ENCODE peak calls at places on chromosome 18, in nine cellular contexts. J is Peyer's patch, A is prostate gland, C is A549, I is HCT116, X is sigmoid colon, T is spleen, Y is breast epithelium, F is uterus. H is an unnamed sample.

GRCh38 chr18:69956037-69956436 is 8.4 kb upstream of the CD226 start:
- DNase-seq in Y (no peak), I (no peak), C (no peak), F (peak; percentile 49), X (no peak), T (no peak), A (no peak), J (no peak), H (no peak)

GRCh38 chr18:52536039-52536438 is 196.0 kb downstream of the DCC start:
- DNase-seq in X (no peak), C (no peak), J (no peak), F (no peak), A (no peak), T (no peak), I (no peak), Y (no peak), H (no peak)

GRCh38 chr18:58257461-58257860 is 213.4 kb downstream of the NEDD4L start:
- DNase-seq in A (no peak), J (no peak), C (no peak), X (no peak), F (no peak), Y (no peak), T (no peak), I (no peak), H (no peak)

GRCh38 chr18:67938691-67939090 is 422.2 kb upstream of the DSEL start:
- DNase-seq in X (no peak), C (no peak), A (no peak), T (no peak), J (no peak), I (no peak), Y (no peak), F (no peak), H (no peak)

GRCh38 chr18:32057624-32058165 is 34.0 kb upstream of the RNF138 start:
- DNase-seq in I (no peak), C (no peak), J (no peak), A (no peak), X (no peak), Y (no peak), T (no peak), F (no peak), H (no peak)

GRCh38 chr18:31093294-31093693 is 8.9 kb downstream of the DSC2 start:
- DNase-seq in Y (no peak), A (no peak), C (no peak), X (no peak), J (no peak), T (no peak), F (no peak), I (no peak), H (no peak)

GRCh38 chr18:9517869-9518268 is 42.6 kb downstream of the RALBP1 start:
- DNase-seq in J (no peak), X (no peak), Y (no peak), I (no peak), C (no peak), F (no peak), A (no peak), T (no peak), H (no peak)

GRCh38 chr18:54740146-54740844 is 88.0 kb upstream of the RAB27B start:
- DNase-seq in T (no peak), C (peak; percentile 15), A (no peak), X (no peak), J (no peak), Y (no peak), I (no peak), F (no peak), H (no peak)

GRCh38 chr18:70431203-70431624 is 142.4 kb downstream of the SOCS6 start:
- DNase-seq in Y (no peak), J (no peak), F (no peak), T (no peak), I (no peak), C (peak; percentile 98), A (no peak), X (no peak), H (no peak)

GRCh38 chr18:59837586-59837985 is 62.2 kb upstream of the PMAIP1 start:
- DNase-seq in C (peak; percentile 60), A (peak; percentile 25), X (no peak), J (peak; percentile 88), F (no peak), Y (no peak), I (peak; percentile 80), T (no peak), H (no peak)

GRCh38 chr18:59459352-59460059 is 100.4 kb upstream of the LMAN1 start:
- DNase-seq in C (peak; percentile 30), T (no peak), J (no peak), Y (no peak), X (no peak), I (peak; percentile 10), A (no peak), F (no peak), H (no peak)

GRCh38 chr18:2985628-2986027 is 27.3 kb downstream of the LPIN2 start:
- DNase-seq in Y (no peak), F (no peak), A (no peak), I (peak; percentile 18), C (peak; percentile 29), T (no peak), J (no peak), X (no peak), H (no peak)

GRCh38 chr18:4844320-4844719 is 352.7 kb downstream of the AKAIN1 start:
- DNase-seq in F (no peak), X (no peak), Y (no peak), J (no peak), I (no peak), T (no peak), C (no peak), A (no peak), H (no peak)

GRCh38 chr18:29004921-29005320 is 828.0 kb upstream of the CDH2 start:
- DNase-seq in I (no peak), X (no peak), Y (no peak), T (no peak), A (no peak), F (no peak), C (no peak), J (no peak), H (no peak)

GRCh38 chr18:59150236-59150635 is 10.6 kb downstream of the SEC11C start:
- DNase-seq in C (peak; percentile 3), X (no peak), Y (no peak), J (no peak), I (no peak), A (no peak), F (no peak), T (no peak), H (no peak)

GRCh38 chr18:79404567-79404910 is 8.8 kb downstream of the NFATC1 start:
- DNase-seq in F (no peak), J (no peak), X (no peak), Y (no peak), I (no peak), T (peak; percentile 82), A (no peak), C (no peak), H (no peak)

GRCh38 chr18:74278058-74278457 is 13.7 kb downstream of the CYB5A start:
- DNase-seq in J (no peak), F (no peak), T (no peak), I (no peak), C (no peak), A (no peak), Y (no peak), X (no peak), H (peak; percentile 46)
- H3K4me1 ChIP-seq in J (no peaks in the 10 kb centered on the region), F (peaks cover 11% of the 10 kb centered on the region), T (peaks cover 36% of the 10 kb centered on the region), I (peaks cover 6% of the 10 kb centered on the region), C (peaks cover 18% of the 10 kb centered on the region), A (no peaks in the 10 kb centered on the region), Y (peaks cover 10% of the 10 kb centered on the region), X (peaks cover 84% of the 10 kb centered on the region), H (peaks cover 45% of the 10 kb centered on the region)

DNA sequence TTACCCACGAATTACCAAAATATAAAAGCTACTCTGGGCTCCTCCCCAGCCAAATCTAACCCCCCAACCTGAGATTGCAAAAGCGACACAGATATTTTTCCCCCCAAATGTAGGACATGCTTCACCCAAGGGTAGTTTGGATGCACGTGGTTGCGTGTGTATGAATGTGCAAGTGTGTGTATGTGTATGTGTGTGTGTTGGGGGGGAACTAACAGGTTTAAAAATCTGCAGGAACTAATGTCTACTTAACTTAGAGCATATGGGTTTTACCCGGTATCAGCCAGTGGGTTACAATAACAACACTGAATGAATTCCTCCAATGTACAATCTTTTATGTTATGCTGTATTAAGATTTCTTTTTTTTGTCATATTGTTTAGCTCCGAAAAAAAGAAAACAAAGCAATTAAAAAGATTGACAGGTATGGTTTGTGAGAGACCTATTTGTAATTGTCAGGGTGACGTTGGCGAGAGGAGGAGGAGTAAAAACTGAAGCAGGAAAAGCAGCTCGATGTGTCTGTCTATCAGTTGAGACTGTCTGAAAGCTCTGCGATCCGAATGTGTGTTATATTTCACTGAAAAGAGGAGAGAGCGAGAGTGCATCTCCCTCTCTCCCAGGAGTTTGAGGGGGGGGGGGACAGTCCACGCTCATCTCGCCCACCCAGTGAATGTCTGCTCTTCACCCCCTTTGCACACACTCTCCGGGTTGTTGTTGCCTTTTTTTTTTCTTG is at the start of gene TSHZ1:
- DNase-seq in A (peak; percentile 86), T (no peak), X (peak; percentile 86), I (peak; percentile 72), F (peak; percentile 46), J (peak; percentile 89), C (peak; percentile 76), Y (peak; percentile 58), H (no peak)
- TF ChIP-seq POLR2A in A (peak; percentile 89), T (peak; percentile 88), X (peak; percentile 68), I (peak; percentile 55), F (peak; percentile 71), J (peak; percentile 85), C (no peak), Y (peak; percentile 59), H (no peak)

DNA sequence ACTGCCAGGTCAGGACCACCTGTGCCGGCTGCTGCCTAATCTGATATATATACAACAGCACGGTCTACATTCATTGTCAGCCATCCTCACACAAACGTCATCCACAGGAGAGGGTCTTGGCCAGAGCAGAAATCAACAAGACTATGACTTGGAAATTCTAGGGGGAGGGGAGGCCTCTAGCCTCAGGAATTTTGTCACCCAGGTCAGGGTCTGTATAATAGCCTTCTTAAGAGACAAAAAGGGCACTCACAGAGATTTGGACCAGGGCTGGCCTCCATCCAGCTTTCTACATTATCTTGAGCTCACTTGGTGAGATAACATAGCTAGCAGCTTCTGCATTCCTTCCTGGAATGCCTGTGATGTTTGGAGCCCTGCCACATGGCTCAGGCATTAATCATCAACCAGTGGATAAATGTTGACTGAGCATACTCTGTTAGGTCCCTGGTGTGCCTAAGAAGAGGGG is 50.4 kb upstream of the CTIF start:
- DNase-seq in Y (no peak), A (peak; percentile 54), X (no peak), C (peak; percentile 81), T (no peak), I (peak; percentile 41), J (peak; percentile 69), F (peak; percentile 40), H (peak; percentile 89)
- H3K4me1 ChIP-seq in Y (no peaks in the 10 kb centered on the region), A (peaks cover under 1% of the 10 kb centered on the region), X (peaks cover 32% of the 10 kb centered on the region), C (peaks cover 42% of the 10 kb centered on the region), T (no peaks in the 10 kb centered on the region), I (peaks cover 20% of the 10 kb centered on the region), J (no peaks in the 10 kb centered on the region), F (no peaks in the 10 kb centered on the region), H (peaks cover 4% of the 10 kb centered on the region)

DNA sequence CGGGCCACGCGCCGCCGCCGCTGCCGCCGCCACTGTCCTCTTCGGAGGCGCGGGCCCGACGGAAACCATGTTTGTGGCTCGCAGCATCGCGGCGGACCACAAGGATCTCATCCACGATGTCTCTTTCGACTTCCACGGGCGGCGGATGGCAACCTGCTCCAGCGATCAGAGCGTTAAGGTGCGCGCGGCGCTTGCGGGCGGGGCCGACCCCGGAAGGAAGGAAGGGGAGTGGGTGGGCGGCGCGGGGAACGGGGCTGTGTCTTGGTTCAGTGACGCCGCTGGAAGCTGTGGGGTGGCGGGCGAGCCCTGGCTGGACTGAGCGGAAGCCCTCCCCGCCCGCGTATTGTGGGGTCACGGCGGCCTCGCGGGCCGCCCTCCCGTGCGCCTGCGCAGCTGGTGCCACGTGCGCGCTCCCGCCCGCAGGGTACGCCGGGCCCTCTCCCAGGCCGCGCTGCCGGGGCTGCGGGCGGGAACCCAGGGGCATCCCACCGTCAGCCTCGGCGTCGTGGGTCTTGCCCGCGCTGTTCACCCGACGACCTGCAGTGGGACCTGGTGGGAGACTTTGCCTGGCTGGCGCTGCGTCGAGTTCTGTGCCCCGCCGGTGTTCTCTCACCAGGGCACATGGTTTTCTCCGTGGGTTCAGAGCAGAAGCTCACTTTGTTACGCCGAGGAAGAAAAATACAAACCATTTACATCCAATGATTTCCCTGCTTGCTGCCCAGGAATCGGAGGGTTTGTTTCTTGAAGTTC is 419 bp downstream of the SEH1L start:
- DNase-seq in X (peak; percentile 98), F (peak; percentile 92), J (peak; percentile 98), C (peak; percentile 94), T (peak; percentile 99), I (peak; percentile 80), A (peak; percentile 88), Y (peak; percentile 90), H (peak; percentile 96)
- TF ChIP-seq POLR2A in X (peak; percentile 66), F (peak; percentile 85), J (peak; percentile 68), C (peak; percentile 80), T (peak; percentile 66), I (no peak), A (peak; percentile 76), Y (peak; percentile 56), H (peak; percentile 76)

H was measured in heart left ventricle.